ENCODE peak calls at places on chromosomes 12 and 14, in eight cellular contexts. Q is T-helper 2 cell; D is NCI-H345; F is right lobe of liver; A is SW 1271; J is nucleus accumbens; P is effector memory CD4-positive, alpha-beta T cell; M is psoas muscle. G is an unnamed sample.

GRCh38 chr12:2539938-2540337 is 254.8 kb upstream of the FKBP4 start:
- DNase-seq in Q (no peak), D (no peak), F (no peak), A (no peak), J (no peak), P (no peak), M (no peak), G (no peak)

GRCh38 chr12:138898-139534 is 72.4 kb downstream of the IQSEC3 start:
- DNase-seq in Q (no peak), D (no peak), F (no peak), A (no peak), J (peak; percentile 13), P (no peak), M (peak; percentile 29), G (no peak)

GRCh38 chr12:28369483-28369882 is 179.2 kb downstream of the CCDC91 start:
- DNase-seq in Q (no peak), D (no peak), F (no peak), A (no peak), J (no peak), P (no peak), M (no peak), G (no peak)

GRCh38 chr14:67359319-67359774 is 257 bp downstream of the ATP6V1D start:
- DNase-seq in Q (no peak), D (peak; percentile 37), F (no peak), A (no peak), J (peak; percentile 64), P (no peak), M (peak; percentile 34), G (no peak)

GRCh38 chr14:50531595-50532501 is 521 bp downstream of the MAP4K5 start:
- DNase-seq in Q (peak; percentile 13), D (peak; percentile 49), F (peak; percentile 64), A (no peak), J (peak; percentile 42), P (peak; percentile 2), M (peak; percentile 49), G (peak; percentile 18)

GRCh38 chr14:94051115-94051514 is 25.0 kb downstream of the OTUB2 start:
- DNase-seq in Q (no peak), D (no peak), F (peak; percentile 35), A (no peak), J (peak; percentile 73), P (no peak), M (no peak), G (no peak)

GRCh38 chr14:62209287-62209899 is 447.2 kb downstream of the SNAPC1 start:
- DNase-seq in Q (no peak), D (no peak), F (no peak), A (no peak), J (no peak), P (no peak), M (no peak), G (no peak)

GRCh38 chr12:57514720-57515467 is 5.4 kb downstream of the DDIT3 start:
- DNase-seq in Q (no peak), D (peak; percentile 80), F (no peak), A (no peak), J (no peak), P (no peak), M (no peak), G (no peak)

GRCh38 chr14:54798465-54799124 is 104.0 kb downstream of the GCH1 start:
- DNase-seq in Q (no peak), D (no peak), F (peak; percentile 4), A (no peak), J (no peak), P (no peak), M (no peak), G (no peak)

GRCh38 chr12:27303139-27304111 is 29.2 kb upstream of the BMAL2 start:
- DNase-seq in Q (no peak), D (peak; percentile 8), F (no peak), A (no peak), J (no peak), P (no peak), M (no peak), G (no peak)

GRCh38 chr12:6376079-6376941 is 947 bp upstream of the SCNN1A start:
- DNase-seq in Q (no peak), D (no peak), F (no peak), A (no peak), J (no peak), P (no peak), M (peak; percentile 70), G (no peak)

GRCh38 chr12:56469007-56469930 is 891 bp downstream of the SPRYD4 start:
- DNase-seq in Q (no peak), D (no peak), F (peak; percentile 77), A (no peak), J (peak; percentile 34), P (no peak), M (peak; percentile 36), G (no peak)

GRCh38 chr14:104297313-104297704 is 158.9 kb downstream of the KIF26A start:
- DNase-seq in Q (no peak), D (no peak), F (peak; percentile 15), A (no peak), J (no peak), P (no peak), M (no peak), G (peak; percentile 2)

GRCh38 chr12:49301759-49302158 is 6.8 kb downstream of the PRPH start:
- DNase-seq in Q (no peak), D (no peak), F (no peak), A (no peak), J (no peak), P (no peak), M (no peak), G (no peak)

GRCh38 chr14:75254381-75254821 is 24.2 kb upstream of the FOS start:
- DNase-seq in Q (no peak), D (peak; percentile 12), F (peak; percentile 91), A (no peak), J (no peak), P (no peak), M (peak; percentile 30), G (no peak)

GRCh38 chr14:89855961-89856360 is 98.6 kb downstream of the EFCAB11 start:
- DNase-seq in Q (no peak), D (no peak), F (no peak), A (no peak), J (no peak), P (no peak), M (no peak), G (no peak)

GRCh38 chr14:61898568-61898967 is 136.3 kb downstream of the SNAPC1 start:
- DNase-seq in Q (no peak), D (no peak), F (no peak), A (no peak), J (no peak), P (no peak), M (no peak), G (no peak)

GRCh38 chr14:61733972-61734371 is 28.2 kb upstream of the SNAPC1 start:
- DNase-seq in Q (no peak), D (no peak), F (no peak), A (no peak), J (no peak), P (no peak), M (no peak), G (no peak)

GRCh38 chr12:120254809-120255208 is 10.7 kb downstream of the PXN start:
- DNase-seq in Q (no peak), D (no peak), F (no peak), A (no peak), J (no peak), P (no peak), M (no peak), G (no peak)

GRCh38 chr12:10392394-10392930 is 2.6 kb upstream of the KLRK1 start:
- DNase-seq in Q (no peak), D (peak; percentile 21), F (no peak), A (peak; percentile 74), J (no peak), P (no peak), M (peak; percentile 59), G (no peak)

GRCh38 chr14:68792022-68792829 is 641 bp downstream of the ZFP36L1 start:
- DNase-seq in Q (no peak), D (no peak), F (no peak), A (no peak), J (no peak), P (no peak), M (no peak), G (no peak)

GRCh38 chr12:58143498-58143897 is 202.1 kb downstream of the ATP23 start:
- DNase-seq in Q (no peak), D (no peak), F (no peak), A (no peak), J (no peak), P (no peak), M (no peak), G (no peak)